ENCODE peak calls at places on chromosome 20, in eight cellular contexts. R is heart left ventricle, A is NCI-H1105, T is astrocyte of the spinal cord, F is activated gamma-delta T cell, L is AG08396, N is A172, M is cerebellar cortex. J is an unnamed sample.

GRCh38 chr20:10398834-10399369 is 35.1 kb downstream of the MKKS start:
- DNase-seq in F (no peak), R (no peak), L (no peak), M (no peak), T (no peak), N (no peak), A (no peak), J (no peak)

GRCh38 chr20:4973330-4974097 is 27.8 kb downstream of the SLC23A2 start:
- DNase-seq in L (peak), F (no peak), A (no peak), N (no peak), T (peak), M (no peak), R (peak), J (peak)

GRCh38 chr20:22680031-22680740 is 95.8 kb upstream of the FOXA2 start:
- DNase-seq in N (no peak), R (no peak), M (no peak), T (no peak), F (no peak), L (no peak), A (no peak), J (no peak)

GRCh38 chr20:14245368-14245970 is 91.9 kb downstream of the FLRT3 start:
- DNase-seq in M (no peak), F (no peak), A (no peak), L (no peak), N (no peak), R (no peak), T (no peak), J (no peak)

GRCh38 chr20:34281177-34281576 is 22.0 kb downstream of the AHCY start:
- DNase-seq in F (no peak), M (no peak), N (no peak), L (no peak), A (no peak), T (no peak), R (no peak), J (no peak)

GRCh38 chr20:31570735-31571617 is 34.1 kb upstream of the ID1 start:
- DNase-seq in F (no peak), M (no peak), L (no peak), R (no peak), A (no peak), T (peak), N (no peak), J (no peak)

GRCh38 chr20:57400262-57400701 is 9.1 kb downstream of the RBM38 start:
- DNase-seq in N (peak), F (no peak), L (no peak), R (no peak), M (no peak), A (no peak), T (no peak), J (peak)

GRCh38 chr20:19783966-19784401 is 25.9 kb downstream of the RIN2 start:
- DNase-seq in L (no peak), F (no peak), N (peak), M (no peak), T (peak), R (peak), A (no peak), J (no peak)

GRCh38 chr20:21609221-21609620 is 95.4 kb upstream of the NKX2-2 start:
- DNase-seq in T (no peak), M (no peak), L (peak), A (no peak), F (no peak), N (peak), R (no peak), J (no peak)

J was measured in osteoblast.